ENCODE peak calls at places on chromosome 10, in six cellular contexts. A is C1 segment of cervical spinal cord, W is heart left ventricle, S is adrenal gland, H is NCI-H345, D is MM.1S. G is an unnamed sample.

GRCh38 chr10:50322075-50322474 is 70.8 kb upstream of the ASAH2 start:
- DNase-seq in A (no peak), W (no peak), S (no peak), H (no peak), D (no peak), G (no peak)

GRCh38 chr10:103470755-103471653 is 8.0 kb downstream of the CALHM3 start:
- DNase-seq in A (no peak), W (no peak), S (no peak), H (no peak), D (peak), G (peak)

GRCh38 chr10:22345301-22346086 is at the start of gene SPAG6:
- DNase-seq in A (no peak), W (peak), S (no peak), H (peak), D (no peak), G (peak)

GRCh38 chr10:110744767-110745166 is 100.6 kb downstream of the RBM20 start:
- DNase-seq in A (no peak), W (no peak), S (no peak), H (no peak), D (no peak), G (no peak)

GRCh38 chr10:33212061-33212748 is 122.3 kb downstream of the NRP1 start:
- DNase-seq in A (no peak), W (no peak), S (no peak), H (no peak), D (no peak), G (no peak)

GRCh38 chr10:100510533-100511308 is 8.9 kb downstream of the SEC31B start:
- DNase-seq in A (no peak), W (no peak), S (no peak), H (no peak), D (peak), G (no peak)

GRCh38 chr10:32054087-32054486 is 2.1 kb downstream of the KIF5B start:
- DNase-seq in A (no peak), W (no peak), S (no peak), H (peak), D (peak), G (no peak)

GRCh38 chr10:12346707-12347106 is 2.6 kb upstream of the CAMK1D start:
- DNase-seq in A (no peak), W (no peak), S (no peak), H (no peak), D (no peak), G (no peak)

GRCh38 chr10:68318331-68319059 is 13.4 kb upstream of the HNRNPH3 start:
- DNase-seq in A (no peak), W (no peak), S (no peak), H (no peak), D (no peak), G (no peak)

GRCh38 chr10:32169556-32169955 is 113.3 kb upstream of the KIF5B start:
- DNase-seq in A (no peak), W (no peak), S (no peak), H (no peak), D (no peak), G (no peak)

GRCh38 chr10:59872892-59873463 is 33.4 kb downstream of the CCDC6 start:
- DNase-seq in A (no peak), W (peak), S (peak), H (no peak), D (no peak), G (no peak)

GRCh38 chr10:89795840-89796239 is 94.5 kb downstream of the KIF20B start:
- DNase-seq in A (no peak), W (no peak), S (no peak), H (no peak), D (no peak), G (no peak)

GRCh38 chr10:97153276-97153850 is 32.4 kb downstream of the SLIT1 start:
- DNase-seq in A (no peak), W (no peak), S (no peak), H (no peak), D (no peak), G (no peak)

GRCh38 chr10:53537508-53537907 is 764.9 kb upstream of the MBL2 start:
- DNase-seq in A (no peak), W (no peak), S (no peak), H (no peak), D (no peak), G (no peak)

GRCh38 chr10:79022565-79023488 is 45.9 kb upstream of the ZMIZ1 start:
- DNase-seq in A (no peak), W (peak), S (peak), H (no peak), D (peak), G (peak)

GRCh38 chr10:69413221-69413865 is 3.4 kb downstream of the TACR2 start:
- DNase-seq in A (peak), W (peak), S (peak), H (no peak), D (no peak), G (no peak)

GRCh38 chr10:110566472-110567200 is 859 bp upstream of the SMC3 start:
- DNase-seq in A (no peak), W (no peak), S (no peak), H (no peak), D (peak), G (no peak)

GRCh38 chr10:71064413-71065118 is 147.8 kb upstream of the UNC5B start:
- DNase-seq in A (no peak), W (peak), S (no peak), H (no peak), D (no peak), G (no peak)